ENCODE peak calls at places on chromosomes 6 and 20, in four cellular contexts. Z is PC-9, S is HCT116, N is lower leg skin. X is an unnamed sample.

GRCh38 chr6:135904666-135905065 is 53.2 kb downstream of the PDE7B start:
- DNase-seq in S (no peak), Z (no peak), N (no peak), X (peak)

GRCh38 chr6:161836643-161837448 is 563.0 kb upstream of the AGPAT4 start:
- DNase-seq in Z (no peak), N (no peak), S (peak), X (peak)

GRCh38 chr6:53313784-53314382 is 34.9 kb downstream of the ELOVL5 start:
- DNase-seq in Z (no peak), N (no peak), S (no peak), X (peak)

GRCh38 chr6:7479801-7480266 is 61.6 kb upstream of the DSP start:
- DNase-seq in S (peak), Z (peak), N (peak), X (peak)

GRCh38 chr20:17759449-17759848 is 59.7 kb downstream of the BANF2 start:
- DNase-seq in Z (no peak), N (peak), S (no peak), X (no peak)

GRCh38 chr6:391559-392440 is at the start of gene IRF4:
- DNase-seq in N (no peak), S (no peak), Z (no peak), X (no peak)

GRCh38 chr20:58073945-58074920 is 154.2 kb downstream of the ANKRD60 start:
- DNase-seq in N (peak), Z (no peak), S (no peak), X (no peak)

GRCh38 chr6:15036690-15037245 is 209.1 kb upstream of the JARID2 start:
- DNase-seq in S (no peak), N (peak), Z (peak), X (no peak)

GRCh38 chr6:168737481-168737880 is 296.5 kb downstream of the SMOC2 start:
- DNase-seq in S (peak), N (no peak), Z (no peak), X (peak)

GRCh38 chr6:69378326-69378725 is 418.5 kb downstream of the LMBRD1 start:
- DNase-seq in Z (no peak), N (no peak), S (no peak), X (no peak)

GRCh38 chr20:40866056-40866455 is 162.6 kb upstream of the TOP1 start:
- DNase-seq in S (no peak), N (no peak), Z (no peak), X (no peak)

GRCh38 chr6:3226422-3227362 is 761 bp downstream of the TUBB2B start:
- DNase-seq in S (no peak), Z (peak), N (no peak), X (no peak)

GRCh38 chr6:157690441-157691210 is 132.4 kb upstream of the SNX9 start:
- DNase-seq in N (no peak), Z (no peak), S (no peak), X (no peak)

GRCh38 chr6:106183430-106183829 is 97.3 kb downstream of the PRDM1 start:
- DNase-seq in N (no peak), Z (no peak), S (no peak), X (no peak)

GRCh38 chr6:112049051-112049799 is 4.7 kb upstream of the CCN6 start:
- DNase-seq in N (no peak), S (no peak), Z (no peak), X (peak)

GRCh38 chr6:17928514-17929430 is 58.7 kb downstream of the KIF13A start:
- DNase-seq in N (no peak), Z (no peak), S (no peak), X (no peak)

GRCh38 chr20:57193094-57193493 is 73.3 kb downstream of the BMP7 start:
- DNase-seq in N (no peak), S (no peak), Z (no peak), X (no peak)

GRCh38 chr6:109478848-109479624 is 4.0 kb downstream of the ZBTB24 start:
- DNase-seq in S (no peak), Z (no peak), N (no peak), X (no peak)

GRCh38 chr20:54474866-54475265 is 527 bp upstream of the DOK5 start:
- DNase-seq in N (no peak), S (no peak), Z (no peak), X (no peak)

GRCh38 chr6:127855542-127856159 is 45.2 kb downstream of the THEMIS start:
- DNase-seq in Z (peak), S (no peak), N (no peak), X (peak)

GRCh38 chr20:51532577-51533191 is 9.8 kb downstream of the NFATC2 start:
- DNase-seq in N (peak), Z (peak), S (no peak), X (no peak)

GRCh38 chr6:132076452-132076851 is 125.3 kb upstream of the CCN2 start:
- DNase-seq in N (no peak), S (no peak), Z (no peak), X (no peak)

GRCh38 chr20:40632346-40632976 is 56.6 kb downstream of the MAFB start:
- DNase-seq in Z (no peak), S (no peak), N (peak), X (peak)

GRCh38 chr20:59751075-59751711 is 146.9 kb downstream of the PHACTR3 start:
- DNase-seq in Z (peak), S (peak), N (peak), X (peak)

GRCh38 chr6:134537146-134537555 is 219.2 kb upstream of the SGK1 start:
- DNase-seq in N (no peak), Z (peak), S (peak), X (peak)

GRCh38 chr20:9180480-9181257 is 111.8 kb downstream of the PLCB4 start:
- DNase-seq in N (no peak), Z (no peak), S (no peak), X (no peak)

GRCh38 chr6:105514306-105514705 is 111.4 kb upstream of the PREP start:
- DNase-seq in Z (no peak), N (no peak), S (no peak), X (no peak)

GRCh38 chr6:118748311-118749062 is 97.1 kb upstream of the CEP85L start:
- DNase-seq in Z (no peak), N (no peak), S (no peak), X (no peak)

GRCh38 chr6:161607696-161608297 is 333.9 kb upstream of the AGPAT4 start:
- DNase-seq in Z (no peak), N (no peak), S (no peak), X (no peak)

GRCh38 chr6:137878810-137879285 is 11.8 kb downstream of the TNFAIP3 start:
- DNase-seq in Z (no peak), N (no peak), S (no peak), X (no peak)

GRCh38 chr6:17705778-17706579 is 746 bp downstream of the NUP153 start:
- DNase-seq in S (no peak), Z (peak), N (peak), X (peak)

GRCh38 chr6:166262738-166263515 is 45.3 kb downstream of the PRR18 start:
- DNase-seq in S (no peak), N (no peak), Z (no peak), X (no peak)

GRCh38 chr6:20845592-20845991 is 311.3 kb downstream of the CDKAL1 start:
- DNase-seq in N (no peak), S (no peak), Z (no peak), X (no peak)

GRCh38 chr6:11025911-11026635 is 18.0 kb downstream of the ELOVL2 start:
- DNase-seq in Z (no peak), S (no peak), N (no peak), X (no peak)

GRCh38 chr6:33927551-33927950 is 123.7 kb upstream of the MLN start:
- DNase-seq in S (no peak), N (peak), Z (no peak), X (peak)

GRCh38 chr6:42929928-42930360 is 664 bp downstream of the CNPY3 start:
- DNase-seq in N (peak), Z (peak), S (no peak), X (peak)

GRCh38 chr6:1593958-1594314 is 15.8 kb upstream of the FOXC1 start:
- DNase-seq in N (no peak), S (no peak), Z (no peak), X (no peak)

GRCh38 chr6:106168097-106168888 is 82.2 kb downstream of the PRDM1 start:
- DNase-seq in Z (no peak), S (no peak), N (no peak), X (no peak)

GRCh38 chr20:434221-434620 is 26.1 kb downstream of the RBCK1 start:
- DNase-seq in Z (no peak), N (no peak), S (no peak), X (no peak)

GRCh38 chr20:436476-436875 is 25.9 kb downstream of the TBC1D20 start:
- DNase-seq in N (no peak), Z (no peak), S (no peak), X (no peak)

GRCh38 chr20:433300-433975 is 25.3 kb downstream of the RBCK1 start:
- DNase-seq in Z (no peak), N (no peak), S (no peak), X (no peak)

GRCh38 chr20:435558-435957 is 26.8 kb downstream of the TBC1D20 start:
- DNase-seq in Z (no peak), N (no peak), S (no peak), X (no peak)

DNA sequence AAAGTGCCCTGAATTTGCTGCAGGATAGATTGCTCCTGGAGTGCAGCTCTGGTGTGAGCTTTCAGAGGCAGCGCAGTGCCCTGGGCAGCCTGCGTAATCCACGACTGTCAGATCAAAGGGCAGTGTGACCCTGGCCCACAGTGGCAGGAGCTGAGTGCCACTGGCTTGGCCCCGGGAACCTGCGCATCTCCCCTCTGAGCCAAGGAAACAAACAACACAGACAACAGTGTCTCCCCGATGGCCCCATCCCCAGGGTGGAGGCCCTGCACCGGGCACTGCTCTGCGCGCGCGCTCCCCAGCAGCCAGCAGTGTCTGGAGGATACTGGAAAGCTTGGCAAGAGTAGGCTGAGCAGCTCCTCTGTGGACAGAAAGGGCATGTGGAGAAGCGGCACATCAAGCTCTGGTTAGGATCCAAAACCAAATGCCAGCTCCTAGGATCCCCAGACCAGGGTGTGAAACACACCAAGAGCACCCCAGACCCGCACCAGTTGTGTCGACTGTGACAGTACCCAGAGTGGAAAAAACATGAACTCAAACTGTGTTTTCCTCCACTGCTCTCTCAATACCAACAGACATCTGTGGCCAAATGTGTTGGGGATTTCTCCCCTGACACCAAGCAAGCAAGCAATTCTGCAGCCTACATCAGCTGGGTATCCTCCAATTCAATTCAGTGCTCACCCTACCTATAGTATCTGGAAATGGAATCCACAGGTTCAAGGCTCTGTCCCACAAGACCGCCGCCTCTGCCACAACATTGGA is 26.7 kb downstream of the RBCK1 start:
- DNase-seq in S (no peak), N (no peak), Z (no peak), X (no peak)
- TF ChIP-seq CTCF in S (no peak), N (no peak), Z (no peak), X (no peak)

DNA sequence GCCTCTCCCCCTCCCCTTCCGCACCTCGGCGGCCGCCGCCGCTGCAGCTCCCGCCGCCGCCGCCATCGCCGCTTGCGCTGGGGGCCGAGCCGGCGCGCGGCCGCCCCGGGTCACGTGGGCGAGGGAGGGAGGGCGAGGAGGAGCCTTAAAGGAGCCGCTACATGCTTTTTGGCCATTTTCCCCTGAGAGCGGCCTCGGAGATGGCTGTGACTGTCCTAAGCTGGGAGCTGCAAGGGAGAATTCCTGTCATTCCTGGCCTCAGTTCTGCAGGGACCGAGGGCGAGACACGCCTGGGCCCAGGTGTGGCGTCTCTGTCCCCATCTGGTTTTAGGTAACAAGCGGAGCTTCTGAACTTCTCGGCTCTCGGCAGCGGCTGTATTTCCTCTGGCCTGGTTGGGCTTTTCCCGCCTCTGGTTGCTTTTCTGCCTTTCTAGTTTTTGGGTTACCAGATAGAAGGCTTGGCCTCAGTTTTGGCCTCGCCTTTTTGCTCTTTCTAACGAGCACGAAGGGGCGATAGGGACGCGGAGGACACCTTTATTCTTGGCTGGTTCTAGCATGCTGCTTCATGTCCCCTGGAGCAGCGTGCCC is at the start of gene EHMT2:
- DNase-seq in S (peak), Z (peak), N (peak), X (peak)
- TF ChIP-seq CTCF in S (no peak), Z (no peak), N (no peak), X (no peak)

DNA sequence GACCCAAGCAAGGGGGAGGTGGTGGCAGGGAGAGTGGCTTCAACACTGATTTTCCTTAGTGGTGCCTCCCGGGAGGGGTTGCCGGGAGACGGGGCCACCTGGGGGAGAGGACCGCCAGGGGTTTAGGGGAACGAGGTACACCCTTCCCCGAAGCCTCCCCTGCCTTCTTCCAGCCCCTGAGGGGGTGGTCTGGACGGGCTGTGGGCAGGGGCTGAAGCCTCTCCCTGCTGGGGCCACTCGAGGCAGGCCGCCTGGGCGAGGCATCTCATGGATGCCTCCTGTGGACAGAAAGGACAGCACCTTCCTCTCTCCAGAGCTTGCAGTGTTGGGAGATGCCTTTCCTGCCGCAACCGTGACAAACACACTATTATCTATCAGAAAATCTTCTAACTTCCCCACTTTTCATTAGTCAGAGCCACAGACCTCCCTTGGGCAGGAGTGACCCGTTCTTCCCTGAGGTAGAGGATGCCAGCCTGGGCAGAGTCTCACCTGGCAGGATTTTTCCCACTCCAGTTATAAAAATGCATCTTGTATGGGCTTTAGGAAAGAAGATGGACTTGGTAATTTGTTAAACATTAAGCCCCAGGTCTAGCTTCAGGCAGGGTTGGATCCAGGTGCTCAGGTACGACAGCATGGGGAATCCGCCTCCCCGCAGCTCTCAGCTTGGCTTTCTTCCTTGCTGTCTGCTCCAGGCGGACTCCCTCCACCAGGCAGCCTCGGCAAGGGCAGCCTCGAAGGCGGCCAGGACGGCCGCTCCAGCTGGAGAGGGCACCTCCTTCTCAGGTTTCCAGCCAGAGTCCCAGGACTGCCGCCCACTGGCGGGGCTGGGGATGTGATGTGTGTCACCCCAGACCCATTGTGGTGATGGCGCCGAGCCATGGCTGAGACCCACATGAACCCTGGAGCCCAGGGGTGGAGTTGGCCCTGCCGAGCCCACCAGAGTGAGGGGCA is 11.0 kb downstream of the HRH3 start:
- DNase-seq in Z (peak), N (no peak), S (no peak), X (peak)
- TF ChIP-seq CTCF in Z (peak), N (no peak), S (peak), X (peak)

GRCh38 chr20:52789716-52790115 is 182.4 kb upstream of the TSHZ2 start:
- DNase-seq in S (no peak), N (no peak), Z (no peak), X (no peak)

GRCh38 chr20:52785678-52786077 is 186.5 kb upstream of the TSHZ2 start:
- DNase-seq in N (no peak), S (no peak), Z (no peak), X (peak)

GRCh38 chr20:52779125-52779524 is 193.0 kb upstream of the TSHZ2 start:
- DNase-seq in Z (no peak), S (no peak), N (no peak), X (no peak)

DNA sequence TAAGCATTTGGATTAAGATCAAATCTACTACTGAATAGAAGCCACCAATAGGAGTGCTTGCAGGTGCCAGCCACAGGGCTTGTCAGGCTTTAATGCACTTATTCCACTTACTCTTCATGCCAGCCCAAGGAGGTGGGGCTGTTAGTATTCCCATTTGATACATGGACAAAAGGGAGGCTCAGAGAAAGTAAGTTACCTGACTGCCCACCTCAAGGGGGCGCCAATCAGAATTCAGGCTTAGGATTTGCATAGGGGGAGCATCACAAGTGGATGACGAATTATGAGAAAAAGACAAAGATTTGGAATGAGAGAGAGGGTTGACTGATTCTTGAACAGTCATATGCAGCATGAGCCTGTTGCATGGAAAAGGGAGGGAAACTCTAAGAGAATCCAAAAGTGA is 188.4 kb upstream of the TSHZ2 start:
- DNase-seq in N (no peak), S (no peak), Z (no peak), X (peak)
- TF ChIP-seq CTCF in N (no peak), S (peak), Z (peak), X (peak)

DNA sequence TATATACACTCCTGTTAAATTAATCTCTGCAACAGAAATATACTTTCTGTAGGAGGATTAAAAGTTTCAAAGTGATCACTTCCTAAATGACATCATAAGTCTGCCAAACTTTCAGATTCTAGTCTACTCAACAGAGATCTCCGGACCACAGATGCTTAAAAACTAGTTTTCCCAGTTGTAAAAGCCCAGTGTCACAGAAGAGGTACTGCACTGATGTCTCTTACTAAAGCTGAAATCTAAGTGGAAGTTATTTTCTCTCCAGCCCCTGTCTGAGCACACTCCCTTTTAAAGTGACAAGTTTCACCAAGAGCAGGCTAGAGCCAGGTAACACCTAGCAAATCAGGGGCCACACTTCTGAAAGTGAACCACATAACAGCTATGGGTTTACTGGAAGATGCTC is 71.6 kb upstream of the DST start:
- DNase-seq in N (no peak), S (no peak), Z (no peak), X (no peak)
- TF ChIP-seq CTCF in N (no peak), S (no peak), Z (no peak), X (no peak)

DNA sequence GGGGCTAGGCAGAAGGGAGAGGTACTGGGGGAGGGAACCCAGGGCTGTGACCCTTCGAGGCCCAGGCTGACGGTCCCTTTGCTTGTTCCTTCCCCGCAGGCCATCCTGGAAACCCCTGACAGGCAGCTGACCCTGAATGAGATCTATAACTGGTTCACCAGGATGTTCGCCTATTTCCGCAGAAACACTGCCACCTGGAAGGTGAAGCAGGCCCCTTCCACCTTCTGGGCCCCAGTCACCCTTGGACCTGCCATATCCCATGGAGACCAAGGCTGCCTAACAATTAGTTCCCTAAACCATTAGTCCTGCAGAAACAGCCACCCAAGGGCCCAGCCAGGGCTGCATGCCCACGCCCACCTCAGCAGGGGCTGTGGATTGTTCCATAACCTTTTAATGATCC is 44.9 kb downstream of the FOXP4 start:
- DNase-seq in N (no peak), S (no peak), Z (no peak), X (no peak)
- TF ChIP-seq CTCF in N (no peak), S (no peak), Z (no peak), X (no peak)